ENCODE peak calls at places on chromosomes 6 and 20, in six cellular contexts. L is right lobe of liver, J is suprapubic skin, Q is uterus, F is Peyer's patch, G is HepG2. A is an unnamed sample. For H3K27me3, the result is how much of the 10 kb centered on the place peaks cover.

GRCh38 chr6:68756454-68757375 is 121.6 kb downstream of the ADGRB3 start:
- DNase-seq in J (no peak), L (no peak), G (no peak), F (no peak), Q (no peak), A (no peak)

GRCh38 chr20:15597306-15597705 is 975.9 kb downstream of the KIF16B start:
- DNase-seq in F (no peak), J (no peak), L (no peak), Q (no peak), G (no peak), A (no peak)

GRCh38 chr6:100134703-100135102 is 140.7 kb upstream of the MCHR2 start:
- DNase-seq in Q (no peak), F (no peak), L (no peak), G (no peak), J (no peak), A (no peak)

GRCh38 chr6:83514877-83515466 is 2.6 kb downstream of the PRSS35 start:
- DNase-seq in Q (no peak), J (no peak), F (peak), L (no peak), G (peak), A (no peak)

GRCh38 chr6:26502169-26502568 is 2.1 kb downstream of the BTN1A1 start:
- DNase-seq in G (peak), J (no peak), L (no peak), Q (no peak), F (peak), A (no peak)

GRCh38 chr6:4776493-4776966 is 326 bp downstream of the CDYL start:
- DNase-seq in G (peak), L (peak), J (peak), F (peak), Q (no peak), A (no peak)

GRCh38 chr6:128598561-128598960 is 78.2 kb upstream of the PTPRK start:
- DNase-seq in Q (no peak), F (no peak), J (no peak), L (no peak), G (no peak), A (no peak)

GRCh38 chr6:4322846-4323309 is 187.5 kb upstream of the ECI2 start:
- DNase-seq in Q (no peak), G (no peak), F (no peak), L (no peak), J (no peak), A (peak)

GRCh38 chr6:139290787-139291294 is 957 bp downstream of the TXLNB start:
- DNase-seq in Q (peak), J (no peak), L (no peak), F (peak), G (no peak), A (peak)

GRCh38 chr6:30169658-30170614 is 6.6 kb downstream of the TRIM15 start:
- DNase-seq in L (no peak), Q (no peak), F (no peak), G (peak), J (no peak), A (no peak)

DNA sequence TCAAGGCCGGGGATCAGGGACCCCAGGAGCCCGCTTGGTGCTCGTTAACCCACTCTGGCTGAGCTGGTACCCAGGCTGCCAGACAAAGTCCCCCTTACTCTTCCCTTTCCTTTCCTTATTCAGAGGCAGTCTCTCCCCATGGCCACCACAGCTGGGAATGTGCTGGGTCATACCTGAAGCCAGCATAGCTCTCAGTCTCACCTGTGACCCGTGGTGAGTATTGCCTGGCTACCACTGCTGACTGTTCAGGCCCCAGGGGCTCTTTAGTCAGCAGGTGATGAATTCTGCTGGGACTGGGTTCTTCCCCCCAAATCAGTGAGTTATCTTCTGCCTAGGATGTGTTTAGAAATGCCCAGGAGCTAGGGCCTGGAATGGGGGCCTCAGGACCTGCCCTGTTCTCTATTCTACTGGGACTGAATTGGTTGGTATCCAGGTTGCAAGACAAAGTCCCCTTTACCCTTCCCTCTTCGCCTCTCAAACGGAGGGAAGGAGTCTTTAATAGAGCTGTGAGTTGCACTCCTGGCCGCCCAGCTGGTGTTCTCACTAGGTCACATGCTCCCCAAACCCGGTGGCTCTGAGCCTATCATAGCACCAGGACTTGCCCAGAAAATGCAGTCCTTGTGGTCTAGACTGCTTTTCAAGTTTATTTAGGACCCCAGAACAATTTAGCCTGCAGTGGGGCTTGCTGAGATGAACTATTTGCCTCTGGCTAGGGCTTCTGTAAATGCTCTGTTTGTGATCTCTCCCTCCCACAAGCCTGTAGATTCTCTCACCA is 64.6 kb downstream of the MYO6 start:
- DNase-seq in F (no peak), L (no peak), Q (no peak), J (no peak), G (no peak), A (no peak)
- TF ChIP-seq CTCF in F (no peak), L (no peak), Q (no peak), J (no peak), G (no peak), A (no peak)

GRCh38 chr6:52598824-52599190 is 21.9 kb upstream of the TRAM2 start:
- DNase-seq in L (no peak), Q (no peak), G (no peak), F (no peak), J (no peak), A (no peak)

GRCh38 chr6:52597738-52598122 is 20.9 kb upstream of the TRAM2 start:
- DNase-seq in G (no peak), Q (no peak), F (no peak), L (no peak), J (no peak), A (no peak)

GRCh38 chr6:52605610-52606185 is 28.8 kb upstream of the TRAM2 start:
- DNase-seq in Q (no peak), F (no peak), J (no peak), G (no peak), L (no peak), A (no peak)

GRCh38 chr6:52598123-52598823 is 21.4 kb upstream of the TRAM2 start:
- DNase-seq in F (peak), L (peak), G (peak), Q (peak), J (peak), A (no peak)

DNA sequence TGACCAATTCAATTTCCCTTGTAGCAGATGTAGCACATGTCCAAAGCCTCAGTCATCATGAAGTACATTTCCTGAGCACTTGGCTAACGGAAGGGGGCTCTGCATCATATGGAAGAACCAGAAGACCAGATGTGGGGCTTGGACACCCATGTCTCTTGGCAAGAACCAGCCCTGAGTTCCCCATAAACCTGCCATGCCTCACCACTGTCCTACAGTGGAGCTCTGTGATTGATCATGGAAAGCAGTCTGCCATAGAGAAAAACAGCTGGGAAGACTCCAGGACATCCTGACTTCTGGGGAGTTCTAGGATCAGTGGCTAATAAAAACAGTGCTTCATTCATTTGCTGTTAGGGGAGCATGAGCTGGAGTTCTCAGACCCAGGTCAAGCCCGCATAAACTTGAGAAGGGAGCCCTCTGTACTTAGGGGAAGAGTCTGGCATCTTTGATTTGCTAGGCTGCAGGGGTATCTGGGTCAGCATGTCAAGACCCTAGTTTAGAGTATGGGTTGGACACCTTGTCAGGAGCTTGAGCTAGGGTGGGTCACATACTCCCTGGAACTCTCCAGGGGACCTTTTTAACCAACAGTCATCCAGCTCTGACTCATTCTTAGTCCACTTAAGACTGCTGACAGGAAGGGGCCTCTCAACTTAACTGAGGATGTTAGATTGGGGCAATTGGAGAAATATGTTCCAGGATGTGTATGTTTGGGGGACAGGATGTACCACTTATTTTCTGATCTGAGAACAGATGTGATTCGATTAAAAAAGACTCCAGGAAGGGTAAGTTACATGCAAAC is 26.3 kb upstream of the TRAM2 start:
- DNase-seq in G (no peak), L (no peak), Q (no peak), F (no peak), J (no peak), A (no peak)
- H3K27me3 ChIP-seq in G (under half), L (under half), Q (under half), F (under half), J (under half), A (under half)

GRCh38 chr6:43172127-43173007 is 1.3 kb downstream of the SRF start:
- DNase-seq in G (peak), Q (peak), L (peak), F (peak), J (peak), A (peak)

GRCh38 chr6:43173496-43174262 is 2.6 kb downstream of the SRF start:
- DNase-seq in G (no peak), L (no peak), Q (no peak), J (no peak), F (no peak), A (no peak)

GRCh38 chr6:43175676-43176422 is 4.8 kb downstream of the SRF start:
- DNase-seq in L (no peak), G (no peak), J (no peak), Q (no peak), F (no peak), A (no peak)

GRCh38 chr6:43176423-43176786 is 5.3 kb downstream of the SRF start:
- DNase-seq in L (no peak), G (no peak), J (no peak), F (no peak), Q (no peak), A (no peak)

GRCh38 chr6:43174263-43175112 is 3.4 kb downstream of the SRF start:
- DNase-seq in J (peak), F (peak), G (peak), Q (peak), L (peak), A (peak)
- TF ChIP-seq POLR2A in J (no peak), F (peak), G (peak), Q (peak), L (peak), A (peak)

DNA sequence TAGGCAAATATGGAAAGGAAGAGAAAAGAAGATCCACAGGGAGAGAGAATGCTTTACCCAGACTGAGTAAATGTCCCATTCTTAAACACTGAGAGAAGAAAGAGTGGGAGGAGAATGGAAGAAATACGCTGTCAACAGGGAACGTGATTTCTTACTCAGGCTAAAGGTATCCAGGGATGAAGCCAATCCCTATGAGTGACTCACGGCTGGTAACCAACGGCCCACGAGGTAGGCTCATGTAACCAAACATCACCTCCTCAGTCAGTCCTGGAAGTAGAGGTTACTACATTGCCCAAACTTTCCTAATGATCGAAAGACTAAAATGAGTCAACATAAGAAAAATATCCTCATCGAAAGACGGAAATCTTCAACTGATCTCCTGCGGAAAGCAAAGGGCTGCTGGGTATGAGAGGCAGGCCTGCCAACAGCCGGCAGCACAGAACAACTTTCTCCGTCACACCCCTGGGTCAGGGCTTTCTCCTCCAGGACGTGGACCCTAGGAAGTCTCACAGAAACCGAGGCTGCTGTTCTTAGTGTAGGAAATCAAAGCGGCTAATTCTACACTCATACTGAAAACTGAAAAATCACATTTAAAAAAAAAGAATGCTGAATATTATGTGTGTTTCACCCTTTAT is 292.6 kb downstream of the GMDS start:
- DNase-seq in G (no peak), L (no peak), F (no peak), J (no peak), Q (no peak), A (no peak)
- TF ChIP-seq CTCF in G (no peak), L (no peak), F (no peak), J (no peak), Q (no peak), A (no peak)

GRCh38 chr6:33317418-33317667 is 201 bp downstream of the ZBTB22 start:
- DNase-seq in F (no peak), J (peak), G (no peak), Q (no peak), L (no peak), A (peak)

GRCh38 chr6:33316603-33317417 is 734 bp downstream of the ZBTB22 start:
- DNase-seq in G (no peak), Q (no peak), F (no peak), L (peak), J (peak), A (no peak)

GRCh38 chr6:33314943-33315752 is 1.3 kb upstream of the TAPBP start:
- DNase-seq in G (no peak), Q (peak), L (peak), J (peak), F (peak), A (no peak)

GRCh38 chr6:33314515-33314942 is 651 bp upstream of the TAPBP start:
- DNase-seq in Q (peak), J (peak), F (peak), L (peak), G (peak), A (peak)

GRCh38 chr6:33315753-33316602 is 1.6 kb downstream of the ZBTB22 start:
- DNase-seq in G (no peak), J (peak), L (no peak), Q (no peak), F (no peak), A (no peak)
- H3K27me3 ChIP-seq in G (under half), J (under half), L (under half), Q (under half), F (under half), A (under half)